ENCODE peak calls at places on chromosomes 12 and 14, in ten cellular contexts. F is stimulated activated CD8-positive, alpha-beta memory T cell treated with anti-CD3 and anti-CD28 coated beads, Interleukin-12 subunit alpha, Interleukin-12 subunit beta, amount 100 ng/mL, for 4 hours; Z is substantia nigra; S is pancreas; A is pulmonary artery endothelial cell; C is MCF 10A; Q is GOT3; O is Calu3; J is SW480; I is effector memory CD8-positive, alpha-beta T cell. K is an unnamed sample.

GRCh38 chr12:109160433-109160832 is 44.0 kb downstream of the ACACB start:
- DNase-seq in C (no peak), Z (no peak), I (no peak), A (no peak), O (no peak), F (no peak), Q (no peak), J (no peak), S (no peak), K (no peak)

GRCh38 chr12:92261071-92261470 is 115.4 kb upstream of the BTG1 start:
- DNase-seq in F (no peak), C (no peak), O (no peak), I (no peak), A (no peak), S (no peak), Q (no peak), J (no peak), Z (no peak), K (no peak)

GRCh38 chr12:10838461-10838860 is 10.8 kb downstream of the PRR4 start:
- DNase-seq in C (no peak), Q (no peak), A (no peak), I (no peak), J (no peak), Z (no peak), S (no peak), F (no peak), O (no peak), K (no peak)

GRCh38 chr12:120342567-120343537 is 15.3 kb upstream of the PLA2G1B start:
- DNase-seq in A (no peak), F (no peak), S (no peak), C (no peak), J (no peak), Z (no peak), Q (no peak), O (no peak), I (no peak), K (no peak)

GRCh38 chr12:83015390-83016225 is 328.9 kb downstream of the TMTC2 start:
- DNase-seq in C (peak), O (peak), F (no peak), Q (no peak), Z (no peak), A (no peak), S (peak), J (no peak), I (no peak), K (no peak)

GRCh38 chr12:78208106-78208505 is 377.4 kb downstream of the NAV3 start:
- DNase-seq in Q (no peak), Z (no peak), S (no peak), J (no peak), C (no peak), I (no peak), O (no peak), A (no peak), F (no peak), K (no peak)

GRCh38 chr14:34169561-34169960 is 218.7 kb upstream of the EGLN3 start:
- DNase-seq in F (no peak), Z (no peak), C (no peak), Q (no peak), I (no peak), A (no peak), J (no peak), S (no peak), O (no peak), K (no peak)

GRCh38 chr12:10171954-10172353 is at the start of gene OLR1:
- DNase-seq in S (no peak), Z (no peak), A (no peak), J (no peak), O (no peak), F (no peak), C (peak), Q (no peak), I (no peak), K (no peak)

GRCh38 chr12:85695316-85695715 is 140.9 kb downstream of the RASSF9 start:
- DNase-seq in C (no peak), A (no peak), F (no peak), J (no peak), I (no peak), Z (no peak), S (no peak), O (no peak), Q (no peak), K (no peak)

GRCh38 chr14:99216191-99216590 is 55.8 kb downstream of the BCL11B start:
- DNase-seq in Z (no peak), C (no peak), J (no peak), F (no peak), O (no peak), S (no peak), I (no peak), Q (no peak), A (no peak), K (no peak)

GRCh38 chr14:39430762-39431415 is 1.3 kb downstream of the FBXO33 start:
- DNase-seq in J (peak), Q (no peak), O (no peak), S (no peak), F (no peak), A (no peak), I (no peak), C (no peak), Z (no peak), K (no peak)

GRCh38 chr14:60151715-60152114 is 13.5 kb downstream of the DHRS7 start:
- DNase-seq in Q (no peak), I (peak), A (peak), Z (peak), F (peak), J (peak), C (peak), O (no peak), S (peak), K (peak)

GRCh38 chr14:96096639-96097610 is 57.8 kb downstream of the C14orf132 start:
- DNase-seq in Z (no peak), Q (no peak), C (no peak), S (no peak), I (no peak), O (no peak), J (no peak), A (no peak), F (no peak), K (no peak)

GRCh38 chr14:93700928-93701327 is 87.4 kb downstream of the PRIMA1 start:
- DNase-seq in F (no peak), J (no peak), A (no peak), I (no peak), Z (no peak), C (no peak), O (no peak), S (no peak), Q (no peak), K (no peak)

GRCh38 chr14:103064978-103065377 is 7.6 kb upstream of the CDC42BPB start:
- DNase-seq in Q (no peak), I (no peak), Z (no peak), J (no peak), C (no peak), F (no peak), O (no peak), A (no peak), S (no peak), K (no peak)

GRCh38 chr12:92272301-92272964 is 126.8 kb upstream of the BTG1 start:
- DNase-seq in J (no peak), F (no peak), C (peak), O (no peak), S (no peak), A (no peak), Z (no peak), Q (no peak), I (no peak), K (no peak)

GRCh38 chr12:48165089-48166031 is 8.0 kb upstream of the ASB8 start:
- DNase-seq in C (peak), I (peak), Z (no peak), J (peak), F (no peak), Q (no peak), A (no peak), O (peak), S (peak), K (no peak)

GRCh38 chr14:21385170-21385904 is 1.5 kb upstream of the SUPT16H start:
- DNase-seq in S (no peak), C (no peak), A (no peak), J (no peak), O (no peak), Q (no peak), F (no peak), Z (peak), I (no peak), K (no peak)

GRCh38 chr12:6443361-6443983 is 1.3 kb upstream of the CD27 start:
- DNase-seq in F (no peak), O (no peak), A (no peak), Z (no peak), I (no peak), Q (no peak), C (no peak), J (no peak), S (no peak), K (no peak)

GRCh38 chr14:103207404-103208072 is 84.3 kb downstream of the TNFAIP2 start:
- DNase-seq in Z (no peak), A (no peak), O (peak), J (no peak), C (no peak), S (no peak), I (no peak), Q (no peak), F (no peak), K (peak)

GRCh38 chr12:105224399-105224798 is 11.6 kb downstream of the APPL2 start:
- DNase-seq in I (no peak), J (no peak), C (no peak), O (no peak), S (no peak), Z (no peak), Q (no peak), A (no peak), F (no peak), K (no peak)

GRCh38 chr14:85535916-85536834 is 6.2 kb downstream of the FLRT2 start:
- DNase-seq in A (no peak), S (no peak), J (no peak), O (no peak), Z (no peak), I (no peak), C (peak), Q (no peak), F (no peak), K (no peak)

GRCh38 chr12:40819427-40820108 is 127.3 kb downstream of the CNTN1 start:
- DNase-seq in F (no peak), A (no peak), S (peak), I (no peak), C (no peak), O (no peak), J (no peak), Q (no peak), Z (peak), K (peak)

GRCh38 chr12:119802472-119802871 is 74.6 kb downstream of the CIT start:
- DNase-seq in A (no peak), C (no peak), S (no peak), Q (no peak), Z (peak), J (no peak), F (no peak), O (no peak), I (no peak), K (peak)

GRCh38 chr12:22792198-22792597 is 167.2 kb downstream of the ETNK1 start:
- DNase-seq in I (no peak), S (no peak), Z (no peak), Q (no peak), J (peak), F (no peak), C (peak), A (no peak), O (no peak), K (no peak)

GRCh38 chr12:88418856-88419497 is 161.3 kb downstream of the KITLG start:
- DNase-seq in Q (no peak), O (no peak), I (no peak), A (no peak), S (no peak), Z (no peak), F (no peak), J (no peak), C (peak), K (no peak)

GRCh38 chr14:99734406-99735051 is 50.4 kb downstream of the CYP46A1 start:
- DNase-seq in C (no peak), S (peak), F (no peak), O (no peak), Q (no peak), Z (no peak), J (no peak), I (no peak), A (no peak), K (peak)

GRCh38 chr14:49975286-49975685 is 82.4 kb downstream of the ARF6 start:
- DNase-seq in O (peak), C (peak), S (no peak), J (peak), I (no peak), Q (no peak), A (peak), F (no peak), Z (no peak), K (no peak)

GRCh38 chr12:105466231-105466900 is 135.9 kb downstream of the C12orf75 start:
- DNase-seq in Z (no peak), J (no peak), O (no peak), F (no peak), Q (no peak), S (no peak), C (no peak), A (no peak), I (no peak), K (peak)

GRCh38 chr12:128298091-128298490 is 31.1 kb downstream of the TMEM132C start:
- DNase-seq in S (no peak), C (no peak), Z (no peak), Q (no peak), I (no peak), J (no peak), F (no peak), A (no peak), O (no peak), K (no peak)

GRCh38 chr14:77681196-77682157 is 26.3 kb downstream of the ALKBH1 start:
- DNase-seq in Z (no peak), A (no peak), I (no peak), J (peak), C (peak), S (no peak), F (no peak), O (no peak), Q (no peak), K (no peak)

GRCh38 chr14:95948608-95949007 is 72.0 kb downstream of the TUNAR start:
- DNase-seq in Z (no peak), C (no peak), A (no peak), I (no peak), O (no peak), J (no peak), S (no peak), Q (no peak), F (no peak), K (no peak)

GRCh38 chr12:104748790-104749189 is 209.3 kb downstream of the SLC41A2 start:
- DNase-seq in I (no peak), O (no peak), A (no peak), Q (no peak), F (no peak), S (no peak), Z (no peak), J (no peak), C (no peak), K (no peak)

K was measured in aorta.